ENCODE peak calls at places on chromosome 18, in ten cellular contexts. H is cardiac muscle cell; N is activated CD4-positive, alpha-beta T cell treated with anti-CD3 and anti-CD28 coated beads, Interleukin-2, amount 50 U/mL, for 4 hours; Q is M059J; T is NCI-H774; Y is PC-9; O is omental fat pad; W is GDM1; E is fibroblast of villous mesenchyme; R is SK-MEL-5. G is an unnamed sample.

GRCh38 chr18:5895886-5896740 is 791 bp upstream of the TMEM200C start:
- DNase-seq in T (no peak), Q (peak; percentile 19), W (no peak), O (no peak), E (no peak), N (no peak), Y (no peak), R (no peak), H (peak; percentile 81), G (peak; percentile 30)

GRCh38 chr18:44893045-44893706 is 212.5 kb downstream of the SETBP1 start:
- DNase-seq in H (no peak), O (no peak), Y (no peak), T (no peak), R (no peak), E (no peak), N (no peak), Q (peak; percentile 72), W (no peak), G (no peak)

GRCh38 chr18:29501952-29502351 is 1325.0 kb upstream of the CDH2 start:
- DNase-seq in Q (peak; percentile 85), H (no peak), Y (peak; percentile 40), T (no peak), R (no peak), O (no peak), E (peak; percentile 35), W (no peak), N (no peak), G (no peak)

GRCh38 chr18:56799756-56800155 is 148.6 kb downstream of the WDR7 start:
- DNase-seq in E (peak; percentile 11), H (no peak), R (no peak), Y (no peak), T (no peak), O (no peak), N (no peak), W (no peak), Q (peak; percentile 26), G (no peak)

GRCh38 chr18:23828426-23828825 is 139.2 kb downstream of the LAMA3 start:
- DNase-seq in W (peak; percentile 69), T (no peak), E (peak; percentile 61), Y (peak; percentile 86), H (no peak), Q (peak; percentile 95), R (peak; percentile 31), O (no peak), N (peak; percentile 18), G (no peak)

GRCh38 chr18:58635891-58636290 is 7.0 kb upstream of the ALPK2 start:
- DNase-seq in O (no peak), W (no peak), E (peak; percentile 86), H (no peak), T (no peak), N (no peak), Y (no peak), R (no peak), Q (peak; percentile 95), G (no peak)

GRCh38 chr18:69898241-69898861 is 49.3 kb downstream of the CD226 start:
- DNase-seq in H (no peak), R (no peak), Y (no peak), T (no peak), W (peak; percentile 5), Q (peak; percentile 17), O (no peak), E (no peak), N (no peak), G (no peak)

GRCh38 chr18:46096651-46097300 is 1.3 kb downstream of the ATP5F1A start:
- DNase-seq in E (peak; percentile 33), Y (no peak), H (no peak), W (no peak), T (no peak), N (no peak), Q (no peak), O (no peak), R (peak; percentile 4), G (no peak)

GRCh38 chr18:63439334-63439733 is 17.1 kb upstream of the VPS4B start:
- DNase-seq in Q (peak; percentile 51), R (peak; percentile 72), E (peak; percentile 75), Y (peak; percentile 52), W (peak; percentile 19), N (peak; percentile 36), O (no peak), T (peak; percentile 54), H (peak; percentile 72), G (peak; percentile 65)

GRCh38 chr18:58645398-58645797 is 16.5 kb upstream of the ALPK2 start:
- DNase-seq in E (peak; percentile 19), Y (no peak), T (no peak), R (no peak), H (no peak), N (no peak), W (no peak), Q (peak; percentile 93), O (no peak), G (no peak)

GRCh38 chr18:44870631-44871502 is 190.2 kb downstream of the SETBP1 start:
- DNase-seq in Q (peak; percentile 30), E (peak; percentile 4), O (no peak), H (no peak), R (no peak), T (no peak), N (no peak), Y (no peak), W (no peak), G (no peak)

GRCh38 chr18:13107074-13107473 is 111.5 kb upstream of the LDLRAD4 start:
- DNase-seq in E (no peak), T (no peak), R (no peak), Q (no peak), N (no peak), H (no peak), O (no peak), W (no peak), Y (no peak), G (no peak)

G was measured in mucosa of descending colon.